ENCODE peak calls at places on chromosomes 1 and 21, in seven cellular contexts. One of them, this sample, is unnamed.

GRCh38 chr21:30642564-30642963 is at the start of gene KRTAP20-3:
- DNase-seq in OCI-LY7: no peak
- DNase-seq in HCT116: no peak
- DNase-seq in PC-9: no peak
- DNase-seq in GM23338: no peak
- DNase-seq in PC-3: no peak
- DNase-seq in GM23248: no peak
- DNase-seq in this sample: no peak

GRCh38 chr1:202671388-202671787 is 38.9 kb downstream of the SYT2 start:
- DNase-seq in OCI-LY7: no peak
- DNase-seq in PC-9: peak; percentile 73
- DNase-seq in PC-3: peak; percentile 48
- DNase-seq in GM23248: peak; percentile 17
- DNase-seq in GM23338: no peak
- DNase-seq in HCT116: no peak
- DNase-seq in this sample: no peak

GRCh38 chr1:2588661-2589330 is 2.2 kb downstream of the PRXL2B start:
- DNase-seq in GM23248: no peak
- DNase-seq in GM23338: no peak
- DNase-seq in PC-9: no peak
- DNase-seq in PC-3: no peak
- DNase-seq in HCT116: no peak
- DNase-seq in OCI-LY7: no peak
- DNase-seq in this sample: no peak

GRCh38 chr1:3160647-3161046 is 91.6 kb downstream of the PRDM16 start:
- DNase-seq in PC-3: no peak
- DNase-seq in HCT116: no peak
- DNase-seq in GM23248: no peak
- DNase-seq in OCI-LY7: no peak
- DNase-seq in GM23338: no peak
- DNase-seq in PC-9: no peak
- DNase-seq in this sample: no peak

GRCh38 chr1:59332983-59333382 is 36.1 kb downstream of the FGGY start:
- DNase-seq in GM23248: peak; percentile 57
- DNase-seq in HCT116: no peak
- DNase-seq in OCI-LY7: no peak
- DNase-seq in PC-3: peak; percentile 65
- DNase-seq in GM23338: no peak
- DNase-seq in PC-9: no peak
- DNase-seq in this sample: no peak

GRCh38 chr1:63795455-63795854 is 21.6 kb downstream of the ROR1 start:
- DNase-seq in HCT116: no peak
- DNase-seq in GM23248: no peak
- DNase-seq in PC-9: no peak
- DNase-seq in GM23338: no peak
- DNase-seq in PC-3: no peak
- DNase-seq in OCI-LY7: no peak
- DNase-seq in this sample: no peak

GRCh38 chr1:110011527-110012041 is 22.8 kb upstream of the STRIP1 start:
- DNase-seq in HCT116: peak; percentile 39
- DNase-seq in PC-9: peak; percentile 27
- DNase-seq in GM23338: peak; percentile 69
- DNase-seq in OCI-LY7: peak; percentile 75
- DNase-seq in GM23248: peak; percentile 71
- DNase-seq in PC-3: peak; percentile 71
- DNase-seq in this sample: peak; percentile 75

GRCh38 chr1:3577300-3577699 is 34.0 kb downstream of the MEGF6 start:
- DNase-seq in PC-3: no peak
- DNase-seq in OCI-LY7: no peak
- DNase-seq in GM23338: no peak
- DNase-seq in PC-9: no peak
- DNase-seq in HCT116: no peak
- DNase-seq in GM23248: peak; percentile 22
- DNase-seq in this sample: peak; percentile 73

GRCh38 chr1:10387611-10388386 is 11.1 kb upstream of the PGD start:
- DNase-seq in PC-9: no peak
- DNase-seq in GM23248: peak; percentile 67
- DNase-seq in GM23338: peak; percentile 50
- DNase-seq in OCI-LY7: peak; percentile 78
- DNase-seq in HCT116: no peak
- DNase-seq in PC-3: peak; percentile 77
- DNase-seq in this sample: peak; percentile 85

GRCh38 chr1:38071530-38072266 is 25.1 kb upstream of the POU3F1 start:
- DNase-seq in PC-9: no peak
- DNase-seq in OCI-LY7: peak; percentile 28
- DNase-seq in HCT116: no peak
- DNase-seq in GM23338: peak; percentile 66
- DNase-seq in PC-3: peak; percentile 38
- DNase-seq in GM23248: peak; percentile 63
- DNase-seq in this sample: peak; percentile 75

GRCh38 chr1:169387383-169387782 is 19.4 kb downstream of the BLZF1 start:
- DNase-seq in HCT116: no peak
- DNase-seq in OCI-LY7: no peak
- DNase-seq in GM23248: no peak
- DNase-seq in PC-9: no peak
- DNase-seq in PC-3: peak; percentile 38
- DNase-seq in GM23338: no peak
- DNase-seq in this sample: no peak

GRCh38 chr1:10399487-10399917 is 638 bp downstream of the PGD start:
- DNase-seq in PC-3: no peak
- DNase-seq in OCI-LY7: peak; percentile 26
- DNase-seq in GM23248: peak; percentile 85
- DNase-seq in PC-9: no peak
- DNase-seq in HCT116: no peak
- DNase-seq in GM23338: no peak
- DNase-seq in this sample: no peak

GRCh38 chr1:219507432-219507831 is 105.5 kb downstream of the ZC3H11B start:
- DNase-seq in GM23248: peak; percentile 1
- DNase-seq in HCT116: no peak
- DNase-seq in OCI-LY7: no peak
- DNase-seq in PC-9: no peak
- DNase-seq in PC-3: no peak
- DNase-seq in GM23338: no peak
- DNase-seq in this sample: no peak

GRCh38 chr1:32953495-32953894 is 11.1 kb downstream of the RNF19B start:
- DNase-seq in PC-9: no peak
- DNase-seq in OCI-LY7: peak; percentile 20
- DNase-seq in HCT116: no peak
- DNase-seq in PC-3: peak; percentile 91
- DNase-seq in GM23338: no peak
- DNase-seq in GM23248: peak; percentile 77
- DNase-seq in this sample: no peak

GRCh38 chr21:34836103-34836932 is 167.5 kb downstream of the CLIC6 start:
- DNase-seq in PC-9: peak; percentile 83
- DNase-seq in GM23338: no peak
- DNase-seq in GM23248: peak; percentile 100
- DNase-seq in PC-3: peak; percentile 99
- DNase-seq in HCT116: peak; percentile 97
- DNase-seq in OCI-LY7: no peak
- DNase-seq in this sample: no peak

GRCh38 chr1:231162970-231163830 is 1.3 kb downstream of the TRIM67 start:
- DNase-seq in GM23338: peak; percentile 51
- DNase-seq in PC-3: no peak
- DNase-seq in PC-9: no peak
- DNase-seq in HCT116: no peak
- DNase-seq in GM23248: peak; percentile 14
- DNase-seq in OCI-LY7: no peak
- DNase-seq in this sample: no peak

GRCh38 chr1:193476748-193477147 is 290.3 kb upstream of the B3GALT2 start:
- DNase-seq in GM23248: no peak
- DNase-seq in GM23338: no peak
- DNase-seq in HCT116: no peak
- DNase-seq in PC-9: no peak
- DNase-seq in OCI-LY7: no peak
- DNase-seq in PC-3: no peak
- DNase-seq in this sample: no peak

GRCh38 chr1:161037661-161038522 is 872 bp downstream of the TSTD1 start:
- DNase-seq in HCT116: no peak
- DNase-seq in GM23248: no peak
- DNase-seq in GM23338: peak; percentile 54
- DNase-seq in PC-9: peak; percentile 42
- DNase-seq in PC-3: no peak
- DNase-seq in OCI-LY7: peak; percentile 36
- DNase-seq in this sample: peak; percentile 42

GRCh38 chr1:82464362-82464931 is 663.7 kb downstream of the ADGRL2 start:
- DNase-seq in PC-3: peak; percentile 48
- DNase-seq in GM23338: peak; percentile 3
- DNase-seq in GM23248: no peak
- DNase-seq in OCI-LY7: no peak
- DNase-seq in PC-9: peak; percentile 1
- DNase-seq in HCT116: no peak
- DNase-seq in this sample: no peak

GRCh38 chr1:66648896-66649597 is 103.2 kb upstream of the DYNLT5 start:
- DNase-seq in GM23338: no peak
- DNase-seq in OCI-LY7: peak; percentile 12
- DNase-seq in PC-9: no peak
- DNase-seq in HCT116: no peak
- DNase-seq in PC-3: no peak
- DNase-seq in GM23248: no peak
- DNase-seq in this sample: peak; percentile 62

GRCh38 chr1:198175418-198176170 is 18.8 kb downstream of the NEK7 start:
- DNase-seq in HCT116: no peak
- DNase-seq in PC-3: peak; percentile 19
- DNase-seq in GM23338: no peak
- DNase-seq in PC-9: no peak
- DNase-seq in GM23248: peak; percentile 70
- DNase-seq in OCI-LY7: peak; percentile 21
- DNase-seq in this sample: no peak

GRCh38 chr1:81920245-81920740 is 119.6 kb downstream of the ADGRL2 start:
- DNase-seq in HCT116: no peak
- DNase-seq in PC-3: no peak
- DNase-seq in OCI-LY7: no peak
- DNase-seq in GM23248: peak; percentile 62
- DNase-seq in GM23338: peak; percentile 89
- DNase-seq in PC-9: no peak
- DNase-seq in this sample: no peak

GRCh38 chr1:214255509-214255908 is 25.4 kb upstream of the SMYD2 start:
- DNase-seq in OCI-LY7: no peak
- DNase-seq in PC-9: no peak
- DNase-seq in PC-3: no peak
- DNase-seq in GM23338: no peak
- DNase-seq in HCT116: no peak
- DNase-seq in GM23248: no peak
- DNase-seq in this sample: no peak

GRCh38 chr1:182877842-182878241 is 38.7 kb downstream of the DHX9 start:
- DNase-seq in HCT116: no peak
- DNase-seq in PC-3: no peak
- DNase-seq in GM23248: no peak
- DNase-seq in PC-9: no peak
- DNase-seq in OCI-LY7: no peak
- DNase-seq in GM23338: no peak
- DNase-seq in this sample: no peak
- H3K9me2 ChIP-seq in HCT116: no peaks in the 10 kb centered on the region
- H3K9me2 ChIP-seq in PC-3: no peaks in the 10 kb centered on the region
- H3K9me2 ChIP-seq in GM23248: no peaks in the 10 kb centered on the region
- H3K9me2 ChIP-seq in PC-9: no peaks in the 10 kb centered on the region
- H3K9me2 ChIP-seq in OCI-LY7: no peaks in the 10 kb centered on the region
- H3K9me2 ChIP-seq in GM23338: no peaks in the 10 kb centered on the region
- H3K9me2 ChIP-seq in this sample: no peaks in the 10 kb centered on the region

GRCh38 chr1:182191716-182192115 is 130.2 kb upstream of the ZNF648 start:
- DNase-seq in GM23248: no peak
- DNase-seq in HCT116: no peak
- DNase-seq in PC-9: no peak
- DNase-seq in PC-3: no peak
- DNase-seq in GM23338: no peak
- DNase-seq in OCI-LY7: no peak
- DNase-seq in this sample: no peak

GRCh38 chr1:182195733-182196132 is 134.2 kb upstream of the ZNF648 start:
- DNase-seq in GM23338: no peak
- DNase-seq in GM23248: no peak
- DNase-seq in PC-9: no peak
- DNase-seq in OCI-LY7: no peak
- DNase-seq in HCT116: no peak
- DNase-seq in PC-3: no peak
- DNase-seq in this sample: no peak

GRCh38 chr1:182196897-182197546 is 135.5 kb upstream of the ZNF648 start:
- DNase-seq in PC-3: no peak
- DNase-seq in PC-9: no peak
- DNase-seq in HCT116: no peak
- DNase-seq in OCI-LY7: no peak
- DNase-seq in GM23338: no peak
- DNase-seq in GM23248: no peak
- DNase-seq in this sample: no peak

GRCh38 chr1:182192215-182192614 is 130.7 kb upstream of the ZNF648 start:
- DNase-seq in PC-9: no peak
- DNase-seq in GM23248: no peak
- DNase-seq in HCT116: no peak
- DNase-seq in GM23338: no peak
- DNase-seq in PC-3: no peak
- DNase-seq in OCI-LY7: no peak
- DNase-seq in this sample: no peak

GRCh38 chr1:182193908-182194550 is 132.5 kb upstream of the ZNF648 start:
- DNase-seq in GM23338: no peak
- DNase-seq in HCT116: no peak
- DNase-seq in PC-3: no peak
- DNase-seq in GM23248: peak; percentile 86
- DNase-seq in OCI-LY7: no peak
- DNase-seq in PC-9: no peak
- DNase-seq in this sample: no peak
- H3K27ac ChIP-seq in GM23338: no peak overlapping the region
- H3K27ac ChIP-seq in HCT116: no peak overlapping the region
- H3K27ac ChIP-seq in PC-3: no peak overlapping the region
- H3K27ac ChIP-seq in GM23248: no peak overlapping the region
- H3K27ac ChIP-seq in OCI-LY7: no peak overlapping the region
- H3K27ac ChIP-seq in PC-9: no peak overlapping the region
- H3K27ac ChIP-seq in this sample: no peak overlapping the region

GRCh38 chr1:30353637-30354036 is 369.7 kb downstream of the MATN1 start:
- DNase-seq in PC-9: no peak
- DNase-seq in PC-3: peak; percentile 18
- DNase-seq in HCT116: no peak
- DNase-seq in GM23248: peak; percentile 42
- DNase-seq in GM23338: peak; percentile 47
- DNase-seq in OCI-LY7: no peak
- DNase-seq in this sample: no peak
- H3K9me2 ChIP-seq in PC-9: no peaks in the 10 kb centered on the region
- H3K9me2 ChIP-seq in PC-3: no peaks in the 10 kb centered on the region
- H3K9me2 ChIP-seq in HCT116: no peaks in the 10 kb centered on the region
- H3K9me2 ChIP-seq in GM23248: no peaks in the 10 kb centered on the region
- H3K9me2 ChIP-seq in GM23338: no peaks in the 10 kb centered on the region
- H3K9me2 ChIP-seq in OCI-LY7: no peaks in the 10 kb centered on the region
- H3K9me2 ChIP-seq in this sample: no peaks in the 10 kb centered on the region

DNA sequence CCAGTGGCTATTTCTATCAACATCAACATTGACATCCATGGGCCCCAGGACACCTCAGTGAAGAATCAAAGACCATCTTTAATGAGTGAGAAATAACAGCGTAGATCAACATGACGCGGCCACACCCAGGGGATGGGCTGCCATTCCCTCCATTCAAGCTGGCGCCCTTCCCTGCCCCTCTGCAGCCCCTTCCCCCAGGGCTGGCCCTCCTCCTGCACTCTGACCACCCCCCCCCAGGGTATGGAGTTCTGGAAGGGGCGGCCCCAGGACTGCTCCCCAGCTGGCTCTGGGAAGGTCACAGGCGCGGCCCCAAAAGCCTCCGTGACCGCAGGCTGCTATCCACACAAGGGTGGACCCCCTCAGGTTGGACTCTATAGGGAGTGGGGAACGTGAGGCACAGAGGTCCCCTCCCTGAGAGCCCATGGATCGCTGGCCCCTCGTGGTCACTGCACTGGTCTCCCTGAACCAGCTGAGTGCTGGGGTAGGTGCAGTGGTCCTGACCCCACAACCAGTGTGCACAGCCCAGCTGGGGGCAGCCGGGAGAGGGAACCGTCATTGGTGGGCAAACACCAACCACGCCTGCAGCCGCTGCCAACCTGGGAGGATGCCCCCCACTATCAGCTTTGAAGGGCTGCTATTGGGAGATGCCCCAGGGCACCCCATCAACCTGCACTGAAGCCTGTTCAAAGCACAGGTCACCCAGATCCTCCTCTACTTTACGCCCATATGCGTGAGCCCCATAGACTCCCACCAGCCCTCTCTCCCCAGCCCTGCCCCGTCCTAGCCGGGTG is 16.1 kb upstream of the GPR153 start:
- DNase-seq in OCI-LY7: no peak
- DNase-seq in GM23338: no peak
- DNase-seq in PC-3: no peak
- DNase-seq in PC-9: no peak
- DNase-seq in GM23248: no peak
- DNase-seq in HCT116: no peak
- DNase-seq in this sample: no peak
- H3K27ac ChIP-seq in OCI-LY7: no peak overlapping the region
- H3K27ac ChIP-seq in GM23338: peak overlapping the region; percentile 26
- H3K27ac ChIP-seq in PC-3: no peak overlapping the region
- H3K27ac ChIP-seq in PC-9: no peak overlapping the region
- H3K27ac ChIP-seq in GM23248: peak overlapping the region; percentile 54
- H3K27ac ChIP-seq in HCT116: no peak overlapping the region
- H3K27ac ChIP-seq in this sample: no peak overlapping the region